ENCODE peak calls at places on chromosomes 3 and 15, in nine cellular contexts. One of them, this sample, is unnamed.

GRCh38 chr3:136122006-136122405 is 74.1 kb downstream of the MSL2 start:
- DNase-seq in epithelial cell of prostate: no peak
- DNase-seq in anterior cingulate cortex: no peak
- DNase-seq in heart left ventricle: no peak
- DNase-seq in NCI-H2081: no peak
- DNase-seq in GF-D8: no peak
- DNase-seq in glutamatergic neuron: no peak
- DNase-seq in skeletal muscle cell: no peak
- DNase-seq in pancreas: no peak
- DNase-seq in this sample: no peak

GRCh38 chr3:55486857-55487375 is at the start of gene WNT5A:
- DNase-seq in epithelial cell of prostate: no peak
- DNase-seq in anterior cingulate cortex: no peak
- DNase-seq in heart left ventricle: no peak
- DNase-seq in NCI-H2081: peak
- DNase-seq in GF-D8: no peak
- DNase-seq in glutamatergic neuron: peak
- DNase-seq in skeletal muscle cell: no peak
- DNase-seq in pancreas: peak
- DNase-seq in this sample: peak

GRCh38 chr3:172038823-172039222 is 555 bp upstream of the FNDC3B start:
- DNase-seq in epithelial cell of prostate: no peak
- DNase-seq in anterior cingulate cortex: no peak
- DNase-seq in heart left ventricle: no peak
- DNase-seq in NCI-H2081: no peak
- DNase-seq in GF-D8: peak
- DNase-seq in glutamatergic neuron: no peak
- DNase-seq in skeletal muscle cell: no peak
- DNase-seq in pancreas: no peak
- DNase-seq in this sample: no peak

GRCh38 chr3:12287727-12288465 is 974 bp upstream of the PPARG start:
- DNase-seq in epithelial cell of prostate: no peak
- DNase-seq in anterior cingulate cortex: no peak
- DNase-seq in heart left ventricle: peak
- DNase-seq in NCI-H2081: no peak
- DNase-seq in GF-D8: no peak
- DNase-seq in glutamatergic neuron: peak
- DNase-seq in skeletal muscle cell: no peak
- DNase-seq in pancreas: no peak
- DNase-seq in this sample: peak

GRCh38 chr3:191301017-191301416 is 28.2 kb upstream of the CCDC50 start:
- DNase-seq in epithelial cell of prostate: no peak
- DNase-seq in anterior cingulate cortex: no peak
- DNase-seq in heart left ventricle: no peak
- DNase-seq in NCI-H2081: no peak
- DNase-seq in GF-D8: no peak
- DNase-seq in glutamatergic neuron: no peak
- DNase-seq in skeletal muscle cell: no peak
- DNase-seq in pancreas: no peak
- DNase-seq in this sample: no peak

GRCh38 chr3:88219138-88219792 is 69.5 kb downstream of the C3orf38 start:
- DNase-seq in epithelial cell of prostate: no peak
- DNase-seq in anterior cingulate cortex: peak
- DNase-seq in heart left ventricle: no peak
- DNase-seq in NCI-H2081: peak
- DNase-seq in GF-D8: no peak
- DNase-seq in glutamatergic neuron: peak
- DNase-seq in skeletal muscle cell: no peak
- DNase-seq in pancreas: peak
- DNase-seq in this sample: peak

GRCh38 chr3:139534992-139535879 is 4.3 kb downstream of the RBP1 start:
- DNase-seq in epithelial cell of prostate: no peak
- DNase-seq in anterior cingulate cortex: peak
- DNase-seq in heart left ventricle: peak
- DNase-seq in NCI-H2081: peak
- DNase-seq in GF-D8: no peak
- DNase-seq in glutamatergic neuron: peak
- DNase-seq in skeletal muscle cell: no peak
- DNase-seq in pancreas: peak
- DNase-seq in this sample: no peak

GRCh38 chr3:155032918-155033317 is 47.2 kb upstream of the MME start:
- DNase-seq in epithelial cell of prostate: no peak
- DNase-seq in anterior cingulate cortex: no peak
- DNase-seq in heart left ventricle: no peak
- DNase-seq in NCI-H2081: no peak
- DNase-seq in GF-D8: no peak
- DNase-seq in glutamatergic neuron: no peak
- DNase-seq in skeletal muscle cell: peak
- DNase-seq in pancreas: no peak
- DNase-seq in this sample: no peak

GRCh38 chr3:54065140-54065539 is 57.2 kb upstream of the CACNA2D3 start:
- DNase-seq in epithelial cell of prostate: no peak
- DNase-seq in anterior cingulate cortex: no peak
- DNase-seq in heart left ventricle: no peak
- DNase-seq in NCI-H2081: no peak
- DNase-seq in GF-D8: no peak
- DNase-seq in glutamatergic neuron: no peak
- DNase-seq in skeletal muscle cell: no peak
- DNase-seq in pancreas: no peak
- DNase-seq in this sample: no peak

GRCh38 chr15:38189651-38190280 is 62.9 kb upstream of the SPRED1 start:
- DNase-seq in epithelial cell of prostate: no peak
- DNase-seq in anterior cingulate cortex: no peak
- DNase-seq in heart left ventricle: no peak
- DNase-seq in NCI-H2081: no peak
- DNase-seq in GF-D8: no peak
- DNase-seq in glutamatergic neuron: no peak
- DNase-seq in skeletal muscle cell: no peak
- DNase-seq in pancreas: no peak
- DNase-seq in this sample: no peak

GRCh38 chr3:167700046-167700445 is 34.6 kb downstream of the PDCD10 start:
- DNase-seq in epithelial cell of prostate: no peak
- DNase-seq in anterior cingulate cortex: no peak
- DNase-seq in heart left ventricle: no peak
- DNase-seq in NCI-H2081: no peak
- DNase-seq in GF-D8: no peak
- DNase-seq in glutamatergic neuron: no peak
- DNase-seq in skeletal muscle cell: no peak
- DNase-seq in pancreas: no peak
- DNase-seq in this sample: no peak

GRCh38 chr3:51673181-51673801 is 2.2 kb downstream of the TEX264 start:
- DNase-seq in epithelial cell of prostate: no peak
- DNase-seq in anterior cingulate cortex: no peak
- DNase-seq in heart left ventricle: peak
- DNase-seq in NCI-H2081: no peak
- DNase-seq in GF-D8: no peak
- DNase-seq in glutamatergic neuron: no peak
- DNase-seq in skeletal muscle cell: no peak
- DNase-seq in pancreas: no peak
- DNase-seq in this sample: no peak

GRCh38 chr3:149435936-149436885 is 38.3 kb upstream of the TM4SF4 start:
- DNase-seq in epithelial cell of prostate: no peak
- DNase-seq in anterior cingulate cortex: no peak
- DNase-seq in heart left ventricle: no peak
- DNase-seq in NCI-H2081: no peak
- DNase-seq in GF-D8: no peak
- DNase-seq in glutamatergic neuron: no peak
- DNase-seq in skeletal muscle cell: no peak
- DNase-seq in pancreas: no peak
- DNase-seq in this sample: no peak

GRCh38 chr3:120324185-120324584 is 25.0 kb downstream of the LRRC58 start:
- DNase-seq in epithelial cell of prostate: no peak
- DNase-seq in anterior cingulate cortex: no peak
- DNase-seq in heart left ventricle: no peak
- DNase-seq in NCI-H2081: no peak
- DNase-seq in GF-D8: no peak
- DNase-seq in glutamatergic neuron: no peak
- DNase-seq in skeletal muscle cell: no peak
- DNase-seq in pancreas: no peak
- DNase-seq in this sample: no peak

GRCh38 chr15:64185331-64185911 is 22.6 kb upstream of the PPIB start:
- DNase-seq in epithelial cell of prostate: no peak
- DNase-seq in anterior cingulate cortex: no peak
- DNase-seq in heart left ventricle: no peak
- DNase-seq in NCI-H2081: no peak
- DNase-seq in GF-D8: peak
- DNase-seq in glutamatergic neuron: no peak
- DNase-seq in skeletal muscle cell: no peak
- DNase-seq in pancreas: no peak
- DNase-seq in this sample: no peak

GRCh38 chr3:32531010-32531647 is 28.5 kb upstream of the CMTM6 start:
- DNase-seq in epithelial cell of prostate: no peak
- DNase-seq in anterior cingulate cortex: no peak
- DNase-seq in heart left ventricle: no peak
- DNase-seq in NCI-H2081: no peak
- DNase-seq in GF-D8: no peak
- DNase-seq in glutamatergic neuron: no peak
- DNase-seq in skeletal muscle cell: no peak
- DNase-seq in pancreas: no peak
- DNase-seq in this sample: no peak

GRCh38 chr3:70989174-70989573 is 594.4 kb downstream of the FOXP1 start:
- DNase-seq in epithelial cell of prostate: no peak
- DNase-seq in anterior cingulate cortex: no peak
- DNase-seq in heart left ventricle: no peak
- DNase-seq in NCI-H2081: no peak
- DNase-seq in GF-D8: no peak
- DNase-seq in glutamatergic neuron: no peak
- DNase-seq in skeletal muscle cell: peak
- DNase-seq in pancreas: no peak
- DNase-seq in this sample: no peak

GRCh38 chr15:61444585-61444984 is 215.5 kb upstream of the RORA start:
- DNase-seq in epithelial cell of prostate: no peak
- DNase-seq in anterior cingulate cortex: no peak
- DNase-seq in heart left ventricle: no peak
- DNase-seq in NCI-H2081: no peak
- DNase-seq in GF-D8: no peak
- DNase-seq in glutamatergic neuron: no peak
- DNase-seq in skeletal muscle cell: no peak
- DNase-seq in pancreas: no peak
- DNase-seq in this sample: no peak

GRCh38 chr3:18288243-18288642 is 136.9 kb downstream of the SATB1 start:
- DNase-seq in epithelial cell of prostate: no peak
- DNase-seq in anterior cingulate cortex: no peak
- DNase-seq in heart left ventricle: no peak
- DNase-seq in NCI-H2081: peak
- DNase-seq in GF-D8: no peak
- DNase-seq in glutamatergic neuron: no peak
- DNase-seq in skeletal muscle cell: no peak
- DNase-seq in pancreas: peak
- DNase-seq in this sample: no peak

GRCh38 chr15:33194237-33194636 is 277 bp downstream of the FMN1 start:
- DNase-seq in epithelial cell of prostate: no peak
- DNase-seq in anterior cingulate cortex: no peak
- DNase-seq in heart left ventricle: no peak
- DNase-seq in NCI-H2081: no peak
- DNase-seq in GF-D8: no peak
- DNase-seq in glutamatergic neuron: no peak
- DNase-seq in skeletal muscle cell: no peak
- DNase-seq in pancreas: no peak
- DNase-seq in this sample: no peak

This sample was measured in neural crest cell.